ENCODE peak calls at places on chromosomes 1 and 21, in seven cellular contexts. One of them, this sample, is unnamed.
A peak's percentile ranks its signal among the peaks of the same experiment; 100 is the strongest.

GRCh38 chr1:163258181-163258580 is 55.5 kb upstream of the RGS5 start:
- DNase-seq in T-helper 2 cell: no peak
- DNase-seq in effector memory CD4-positive, alpha-beta T cell: no peak
- DNase-seq in lung: no peak
- DNase-seq in NCI-H345: no peak
- DNase-seq in ELR: no peak
- DNase-seq in fibroblast of gingiva: peak; percentile 19
- DNase-seq in this sample: peak; percentile 1

GRCh38 chr21:43598416-43599120 is 60.7 kb downstream of the HSF2BP start:
- DNase-seq in ELR: peak; percentile 91
- DNase-seq in NCI-H345: no peak
- DNase-seq in T-helper 2 cell: no peak
- DNase-seq in effector memory CD4-positive, alpha-beta T cell: no peak
- DNase-seq in fibroblast of gingiva: peak; percentile 75
- DNase-seq in lung: no peak
- DNase-seq in this sample: peak; percentile 43

GRCh38 chr1:215146252-215146975 is 63.9 kb downstream of the KCNK2 start:
- DNase-seq in ELR: peak; percentile 66
- DNase-seq in T-helper 2 cell: no peak
- DNase-seq in lung: no peak
- DNase-seq in effector memory CD4-positive, alpha-beta T cell: no peak
- DNase-seq in NCI-H345: peak; percentile 11
- DNase-seq in fibroblast of gingiva: peak; percentile 37
- DNase-seq in this sample: peak; percentile 33

GRCh38 chr1:154351363-154352068 is 26.2 kb downstream of the ATP8B2 start:
- DNase-seq in ELR: no peak
- DNase-seq in T-helper 2 cell: no peak
- DNase-seq in lung: no peak
- DNase-seq in NCI-H345: peak; percentile 74
- DNase-seq in fibroblast of gingiva: no peak
- DNase-seq in effector memory CD4-positive, alpha-beta T cell: no peak
- DNase-seq in this sample: no peak

GRCh38 chr1:4960782-4961475 is 306.5 kb downstream of the AJAP1 start:
- DNase-seq in T-helper 2 cell: no peak
- DNase-seq in ELR: no peak
- DNase-seq in NCI-H345: no peak
- DNase-seq in lung: no peak
- DNase-seq in effector memory CD4-positive, alpha-beta T cell: no peak
- DNase-seq in fibroblast of gingiva: no peak
- DNase-seq in this sample: no peak

GRCh38 chr1:97135972-97136371 is 414.4 kb downstream of the PTBP2 start:
- DNase-seq in T-helper 2 cell: no peak
- DNase-seq in lung: no peak
- DNase-seq in ELR: no peak
- DNase-seq in effector memory CD4-positive, alpha-beta T cell: no peak
- DNase-seq in fibroblast of gingiva: no peak
- DNase-seq in NCI-H345: no peak
- DNase-seq in this sample: no peak

GRCh38 chr1:160777486-160778089 is 18.4 kb upstream of the LY9 start:
- DNase-seq in T-helper 2 cell: peak; percentile 26
- DNase-seq in lung: peak; percentile 46
- DNase-seq in NCI-H345: peak; percentile 3
- DNase-seq in fibroblast of gingiva: no peak
- DNase-seq in ELR: peak; percentile 36
- DNase-seq in effector memory CD4-positive, alpha-beta T cell: no peak
- DNase-seq in this sample: no peak

GRCh38 chr1:174265273-174265672 is 106.0 kb downstream of the RABGAP1L start:
- DNase-seq in T-helper 2 cell: no peak
- DNase-seq in effector memory CD4-positive, alpha-beta T cell: no peak
- DNase-seq in fibroblast of gingiva: no peak
- DNase-seq in lung: no peak
- DNase-seq in ELR: no peak
- DNase-seq in NCI-H345: no peak
- DNase-seq in this sample: no peak

GRCh38 chr1:219812491-219813221 is 115.7 kb downstream of the SLC30A10 start:
- DNase-seq in ELR: peak; percentile 82
- DNase-seq in fibroblast of gingiva: peak; percentile 63
- DNase-seq in effector memory CD4-positive, alpha-beta T cell: no peak
- DNase-seq in lung: no peak
- DNase-seq in T-helper 2 cell: no peak
- DNase-seq in NCI-H345: peak; percentile 76
- DNase-seq in this sample: peak; percentile 53

GRCh38 chr1:66833112-66833511 is 32.0 kb upstream of the INSL5 start:
- DNase-seq in effector memory CD4-positive, alpha-beta T cell: no peak
- DNase-seq in T-helper 2 cell: no peak
- DNase-seq in ELR: no peak
- DNase-seq in fibroblast of gingiva: no peak
- DNase-seq in NCI-H345: no peak
- DNase-seq in lung: no peak
- DNase-seq in this sample: no peak

GRCh38 chr1:116122955-116123757 is 12.0 kb downstream of the MAB21L3 start:
- DNase-seq in effector memory CD4-positive, alpha-beta T cell: no peak
- DNase-seq in lung: peak; percentile 59
- DNase-seq in fibroblast of gingiva: peak; percentile 93
- DNase-seq in NCI-H345: no peak
- DNase-seq in ELR: peak; percentile 78
- DNase-seq in T-helper 2 cell: no peak
- DNase-seq in this sample: peak; percentile 93

GRCh38 chr1:51329443-51330325 is 678 bp downstream of the TTC39A start:
- DNase-seq in fibroblast of gingiva: no peak
- DNase-seq in effector memory CD4-positive, alpha-beta T cell: no peak
- DNase-seq in NCI-H345: peak; percentile 77
- DNase-seq in lung: peak; percentile 78
- DNase-seq in T-helper 2 cell: no peak
- DNase-seq in ELR: no peak
- DNase-seq in this sample: no peak

GRCh38 chr1:81590171-81590570 is 210.6 kb upstream of the ADGRL2 start:
- DNase-seq in NCI-H345: no peak
- DNase-seq in ELR: peak; percentile 1
- DNase-seq in fibroblast of gingiva: no peak
- DNase-seq in effector memory CD4-positive, alpha-beta T cell: no peak
- DNase-seq in T-helper 2 cell: no peak
- DNase-seq in lung: no peak
- DNase-seq in this sample: no peak

GRCh38 chr21:44951186-44951915 is 11.5 kb downstream of the SLX9 start:
- DNase-seq in NCI-H345: no peak
- DNase-seq in fibroblast of gingiva: no peak
- DNase-seq in T-helper 2 cell: no peak
- DNase-seq in lung: no peak
- DNase-seq in ELR: no peak
- DNase-seq in effector memory CD4-positive, alpha-beta T cell: no peak
- DNase-seq in this sample: no peak

This sample was measured in fibroblast of the conjunctiva.